ENCODE peak calls at places on chromosomes 4 and X, in four cellular contexts. K is WTC11, J is HepG2, R is K562. F is an unnamed sample.
A peak's percentile ranks its signal among the peaks of the same experiment; 100 is the strongest.

GRCh38 chr4:17232575-17233253 is 279.2 kb downstream of the QDPR start:
- DNase-seq in K (no peak), R (no peak), J (no peak), F (no peak)

GRCh38 chr4:36285784-36286480 is 4.5 kb downstream of the DTHD1 start:
- DNase-seq in J (no peak), K (no peak), R (no peak), F (peak; percentile 93)

GRCh38 chr4:177008836-177009501 is 216.2 kb upstream of the VEGFC start:
- DNase-seq in J (no peak), R (no peak), K (no peak), F (no peak)

GRCh38 chrX:74535211-74535621 is 79.2 kb downstream of the RLIM start:
- DNase-seq in R (peak; percentile 9), J (peak; percentile 16), K (peak; percentile 16), F (no peak)

GRCh38 chr4:88244821-88245579 is 39.4 kb downstream of the PPM1K start:
- DNase-seq in K (no peak), J (no peak), R (no peak), F (no peak)

GRCh38 chr4:76697129-76697803 is 200.7 kb downstream of the SOWAHB start:
- DNase-seq in R (no peak), K (no peak), J (no peak), F (peak; percentile 58)

GRCh38 chrX:106931831-106932491 is 11.8 kb downstream of the CLDN2 start:
- DNase-seq in R (no peak), J (peak; percentile 36), K (no peak), F (no peak)

GRCh38 chrX:87516716-87517115 is 886 bp upstream of the KLHL4 start:
- DNase-seq in K (no peak), R (no peak), J (no peak), F (no peak)

GRCh38 chr4:53558061-53558801 is 33.1 kb downstream of the LNX1 start:
- DNase-seq in R (no peak), K (no peak), J (no peak), F (no peak)

GRCh38 chr4:3303445-3303824 is 10.6 kb downstream of the RGS12 start:
- DNase-seq in R (no peak), K (no peak), J (no peak), F (no peak)

GRCh38 chrX:38868941-38869378 is 67.7 kb downstream of the MID1IP1 start:
- DNase-seq in J (no peak), R (no peak), K (no peak), F (no peak)

GRCh38 chrX:10356979-10357378 is 200.2 kb downstream of the CLCN4 start:
- DNase-seq in J (no peak), K (no peak), R (no peak), F (no peak)

GRCh38 chrX:139554991-139555675 is 24.6 kb downstream of the F9 start:
- DNase-seq in K (peak; percentile 18), J (no peak), R (no peak), F (no peak)

GRCh38 chrX:110081740-110082139 is 78.8 kb downstream of the TMEM164 start:
- DNase-seq in R (no peak), J (no peak), K (no peak), F (no peak)

GRCh38 chr4:70992354-70992753 is 1.1 kb upstream of the DCK start:
- DNase-seq in K (peak; percentile 21), J (no peak), R (no peak), F (no peak)

GRCh38 chr4:1367936-1368289 is 20.9 kb downstream of the UVSSA start:
- DNase-seq in K (peak; percentile 10), R (no peak), J (no peak), F (no peak)

GRCh38 chr4:144154044-144154443 is 13.5 kb upstream of the GYPA start:
- DNase-seq in R (no peak), K (no peak), J (no peak), F (no peak)

GRCh38 chr4:184348311-184349233 is 125.8 kb downstream of the IRF2 start:
- DNase-seq in K (no peak), J (peak; percentile 99), R (no peak), F (peak; percentile 32)

GRCh38 chrX:36534900-36535299 is 473.3 kb upstream of the FAM47C start:
- DNase-seq in R (no peak), J (no peak), K (peak; percentile 16), F (no peak)

GRCh38 chr4:38894340-38894982 is 26.9 kb downstream of the FAM114A1 start:
- DNase-seq in J (no peak), R (no peak), K (no peak), F (no peak)

GRCh38 chrX:149002320-149002719 is 501.9 kb downstream of the AFF2 start:
- DNase-seq in J (no peak), R (no peak), K (no peak), F (no peak)

GRCh38 chr4:186304816-186305520 is 39.0 kb downstream of the F11 start:
- DNase-seq in R (no peak), J (no peak), K (no peak), F (no peak)

GRCh38 chr4:2469192-2469984 is 482 bp downstream of the RNF4 start:
- DNase-seq in R (peak; percentile 75), J (no peak), K (peak; percentile 58), F (no peak)

GRCh38 chr4:8171941-8172924 is 13.6 kb upstream of the ABLIM2 start:
- DNase-seq in R (no peak), J (no peak), K (no peak), F (peak; percentile 24)

GRCh38 chr4:85029453-85029852 is 63.0 kb upstream of the WDFY3 start:
- DNase-seq in R (no peak), K (no peak), J (no peak), F (no peak)

GRCh38 chrX:52995974-52996304 is 37.6 kb upstream of the FAM156A start:
- DNase-seq in J (no peak), K (no peak), R (no peak), F (no peak)

GRCh38 chr4:183354213-183354612 is 32.0 kb upstream of the CLDN24 start:
- DNase-seq in K (no peak), R (no peak), J (peak; percentile 25), F (no peak)

GRCh38 chr4:3822230-3822947 is 56.2 kb downstream of the ADRA2C start:
- DNase-seq in R (no peak), K (no peak), J (peak; percentile 15), F (no peak)

GRCh38 chr4:25792200-25792791 is 70.5 kb downstream of the SEL1L3 start:
- DNase-seq in K (peak; percentile 67), R (peak; percentile 35), J (peak; percentile 51), F (no peak)

GRCh38 chr4:99462875-99463464 is 27.8 kb upstream of the ADH7 start:
- DNase-seq in R (peak; percentile 70), J (peak; percentile 66), K (peak; percentile 62), F (peak; percentile 24)

GRCh38 chr4:165384186-165384585 is 5.4 kb downstream of the CPE start:
- DNase-seq in J (no peak), R (no peak), K (no peak), F (no peak)

GRCh38 chrX:41076742-41077141 is 8.5 kb upstream of the USP9X start:
- DNase-seq in R (no peak), K (no peak), J (no peak), F (no peak)
- TF ChIP-seq CREM in R (no peak), K (no peak), J (no peak), F (no peak)

GRCh38 chr4:68267433-68267944 is 22.0 kb upstream of the TMPRSS11B start:
- DNase-seq in K (no peak), R (no peak), J (peak; percentile 2), F (no peak)
- TF ChIP-seq CREM in K (no peak), R (no peak), J (no peak), F (no peak)

DNA sequence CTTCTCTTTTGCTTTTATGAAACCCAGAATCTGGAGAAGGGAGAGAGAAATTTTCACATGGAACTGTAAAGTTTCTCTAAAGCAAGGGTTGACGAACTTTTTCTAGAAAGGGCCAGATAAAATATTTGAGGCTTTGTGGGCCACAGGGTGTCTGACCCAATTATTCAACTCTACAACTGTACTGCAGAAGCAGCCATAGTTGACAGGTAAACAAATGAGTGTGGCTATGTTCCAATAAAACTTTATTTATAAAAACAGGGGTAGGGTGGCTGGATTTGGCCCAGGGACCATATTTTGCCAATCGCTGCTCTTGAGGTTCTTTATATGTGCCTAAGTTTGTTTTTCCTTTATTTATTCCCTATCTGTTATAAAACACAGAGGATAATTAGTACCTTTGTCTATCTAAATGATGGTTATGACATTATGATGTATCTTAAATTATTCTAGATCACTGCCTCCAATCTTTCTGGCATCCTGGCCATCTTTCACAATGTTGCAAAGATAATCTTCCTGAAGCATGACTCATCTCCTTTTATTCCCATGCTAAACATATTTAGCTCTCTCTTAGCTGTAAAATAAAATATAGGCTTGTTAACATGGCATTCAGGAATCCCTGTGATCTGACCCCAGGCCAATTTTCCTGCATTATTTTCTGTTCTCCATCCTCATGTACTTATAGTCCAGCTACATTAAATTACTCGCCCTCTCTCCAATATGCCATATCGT is 106.8 kb upstream of the CBLL2 start:
- DNase-seq in R (no peak), J (no peak), K (no peak), F (no peak)
- TF ChIP-seq CREM in R (no peak), J (no peak), K (no peak), F (no peak)

DNA sequence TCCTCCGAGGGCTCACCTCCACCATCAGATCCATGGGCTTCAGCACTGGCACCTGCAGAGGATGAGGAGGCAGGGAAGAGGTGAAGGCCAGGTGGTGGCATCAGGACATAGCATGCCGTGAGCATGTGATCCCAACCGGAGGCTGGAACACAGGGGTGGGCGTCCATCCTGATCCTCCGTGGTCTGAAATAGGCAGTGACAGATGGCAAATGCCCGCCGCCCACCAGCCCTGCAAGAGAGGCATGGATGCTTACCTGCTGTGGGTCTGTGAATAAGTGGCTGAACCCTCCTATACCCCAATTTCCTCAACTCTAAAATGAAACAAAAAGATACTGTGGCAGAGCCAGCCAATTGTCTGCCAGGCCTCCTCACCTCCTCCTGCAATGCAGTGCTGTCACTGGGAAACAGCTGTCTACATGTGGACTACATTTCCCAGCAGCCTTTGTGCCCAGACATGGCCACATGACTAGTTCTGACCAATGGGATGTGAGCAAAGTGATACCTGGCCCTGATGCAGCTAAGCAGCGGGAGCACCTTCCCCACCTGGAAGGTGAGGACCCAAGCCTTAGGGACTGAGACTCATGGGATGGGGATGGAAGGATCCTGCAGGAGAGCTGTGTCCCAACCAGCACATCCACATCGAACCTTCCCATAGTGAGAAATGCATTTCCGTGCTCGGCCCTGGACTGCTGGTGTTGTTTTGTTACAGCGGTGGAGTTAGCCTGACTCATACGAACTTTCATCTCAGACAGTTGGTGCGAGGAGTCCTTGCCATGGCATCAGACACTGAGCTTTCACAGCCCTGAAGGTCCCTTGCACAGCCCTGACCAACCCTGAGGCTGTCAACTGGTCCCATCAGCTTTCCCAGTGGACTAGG is 99.5 kb downstream of the PPP2R2C start:
- DNase-seq in J (peak; percentile 35), R (peak; percentile 92), K (peak; percentile 55), F (peak; percentile 5)
- TF ChIP-seq CREM in J (no peak), R (peak; percentile 34), K (no peak), F (peak; percentile 13)

GRCh38 chr4:145481164-145481941 is at the start of gene SMAD1:
- DNase-seq in J (peak; percentile 53), K (peak; percentile 79), R (peak; percentile 18), F (no peak)

GRCh38 chr4:145484240-145484846 is 2.7 kb downstream of the SMAD1 start:
- DNase-seq in J (no peak), R (no peak), K (no peak), F (no peak)

GRCh38 chr4:145481942-145482208 is 222 bp downstream of the SMAD1 start:
- DNase-seq in K (no peak), R (peak; percentile 10), J (no peak), F (no peak)

GRCh38 chr4:145480257-145480656 is 1.4 kb upstream of the SMAD1 start:
- DNase-seq in R (no peak), J (no peak), K (no peak), F (no peak)

GRCh38 chr4:145482209-145483021 is 762 bp downstream of the SMAD1 start:
- DNase-seq in J (peak; percentile 61), R (no peak), K (peak; percentile 45), F (peak; percentile 28)
- TF ChIP-seq CREM in J (no peak), R (no peak), K (no peak), F (no peak)

GRCh38 chr4:95462946-95463345 is 85.8 kb downstream of the UNC5C start:
- DNase-seq in K (no peak), R (no peak), J (no peak), F (no peak)
- TF ChIP-seq CREM in K (no peak), R (no peak), J (no peak), F (no peak)

F was measured in GM12878.